ENCODE peak calls at places on chromosomes 2 and 18, in eight cellular contexts. N is CD4-positive, alpha-beta memory T cell; K is ELF-1; U is SK-N-DZ; M is adrenal gland; A is HTR-8/SVneo; X is PC-9; B is AG09319. Y is an unnamed sample.

GRCh38 chr2:164388511-164388910 is 232.8 kb downstream of the GRB14 start:
- DNase-seq in M (no peak), U (no peak), A (peak; percentile 51), X (peak; percentile 56), B (peak; percentile 7), N (no peak), K (peak; percentile 29), Y (peak; percentile 92)

GRCh38 chr2:100197643-100198153 is 55.3 kb upstream of the AFF3 start:
- DNase-seq in X (no peak), U (peak; percentile 87), N (no peak), M (peak; percentile 79), K (peak; percentile 77), B (peak; percentile 39), A (no peak), Y (no peak)

GRCh38 chr18:39460136-39460535 is 1894.5 kb upstream of the CELF4 start:
- DNase-seq in N (no peak), U (no peak), A (no peak), M (no peak), X (no peak), B (no peak), K (no peak), Y (no peak)

GRCh38 chr18:28127228-28127627 is 49.7 kb downstream of the CDH2 start:
- DNase-seq in M (no peak), A (no peak), X (no peak), U (no peak), N (no peak), B (no peak), K (no peak), Y (no peak)

GRCh38 chr2:12083081-12083569 is 336.7 kb downstream of the LPIN1 start:
- DNase-seq in X (no peak), U (no peak), B (no peak), K (peak; percentile 49), M (no peak), N (no peak), A (no peak), Y (no peak)

GRCh38 chr2:32472605-32473004 is 115.8 kb downstream of the BIRC6 start:
- DNase-seq in X (no peak), A (no peak), M (no peak), N (no peak), B (no peak), U (no peak), K (no peak), Y (no peak)

GRCh38 chr2:113979172-113980128 is 89.6 kb downstream of the ACTR3 start:
- DNase-seq in M (no peak), B (no peak), U (no peak), A (no peak), X (no peak), K (peak; percentile 47), N (peak; percentile 35), Y (no peak)

GRCh38 chr2:215698566-215698965 is 262.7 kb upstream of the FN1 start:
- DNase-seq in K (no peak), B (peak; percentile 96), X (no peak), A (no peak), N (no peak), M (no peak), U (no peak), Y (peak; percentile 99)

GRCh38 chr2:30684996-30685395 is 122.2 kb downstream of the CAPN13 start:
- DNase-seq in N (no peak), K (no peak), B (no peak), A (no peak), X (no peak), U (no peak), M (no peak), Y (no peak)

Y was measured in HCEC 1CT.